ENCODE peak calls at places on chromosomes 7 and 10, in eight cellular contexts. U is tibial nerve, W is IMR-90, L is mammary epithelial cell, B is lower lobe of right lung, K is GM12864, R is mucosa of descending colon, V is upper lobe of right lung. P is an unnamed sample.

GRCh38 chr10:44520651-44521050 is 135.8 kb upstream of the CXCL12 start:
- DNase-seq in U (no peak), W (peak), L (no peak), B (no peak), K (no peak), R (no peak), V (no peak), P (no peak)

GRCh38 chr10:87817291-87817872 is 644 bp downstream of the ATAD1 start:
- DNase-seq in U (no peak), W (peak), L (no peak), B (no peak), K (no peak), R (no peak), V (no peak), P (no peak)

GRCh38 chr10:59674211-59674836 is 35.3 kb downstream of the SLC16A9 start:
- DNase-seq in U (no peak), W (peak), L (peak), B (no peak), K (no peak), R (peak), V (no peak), P (no peak)

GRCh38 chr7:27202018-27202740 is 2.3 kb upstream of the HOXA13 start:
- DNase-seq in U (no peak), W (no peak), L (no peak), B (no peak), K (no peak), R (peak), V (no peak), P (peak)

GRCh38 chr10:125584954-125585353 is 98.0 kb downstream of the TEX36 start:
- DNase-seq in U (no peak), W (no peak), L (peak), B (no peak), K (no peak), R (no peak), V (no peak), P (no peak)

GRCh38 chr7:119681336-119681735 is 591.6 kb upstream of the KCND2 start:
- DNase-seq in U (no peak), W (no peak), L (no peak), B (no peak), K (no peak), R (no peak), V (no peak), P (no peak)

GRCh38 chr7:30473903-30474302 is 4.7 kb downstream of the NOD1 start:
- DNase-seq in U (no peak), W (no peak), L (no peak), B (no peak), K (no peak), R (no peak), V (no peak), P (no peak)

GRCh38 chr10:86269332-86269731 is 97.3 kb downstream of the GRID1 start:
- DNase-seq in U (no peak), W (no peak), L (no peak), B (peak), K (no peak), R (no peak), V (no peak), P (no peak)

GRCh38 chr7:92359801-92360200 is 87.5 kb upstream of the GATAD1 start:
- DNase-seq in U (no peak), W (peak), L (no peak), B (no peak), K (no peak), R (no peak), V (no peak), P (no peak)

GRCh38 chr7:36208997-36209813 is 56.2 kb downstream of the EEPD1 start:
- DNase-seq in U (no peak), W (peak), L (no peak), B (no peak), K (no peak), R (no peak), V (no peak), P (no peak)

GRCh38 chr7:5429253-5429856 is 5.7 kb upstream of the TNRC18 start:
- DNase-seq in U (no peak), W (peak), L (peak), B (peak), K (no peak), R (peak), V (peak), P (no peak)

GRCh38 chr7:5429857-5430611 is 6.4 kb upstream of the TNRC18 start:
- DNase-seq in U (no peak), W (peak), L (peak), B (peak), K (no peak), R (peak), V (no peak), P (peak)

GRCh38 chr7:5426226-5426475 is 2.5 kb upstream of the TNRC18 start:
- DNase-seq in U (no peak), W (peak), L (no peak), B (no peak), K (no peak), R (no peak), V (no peak), P (no peak)

GRCh38 chr7:5430612-5430947 is 6.9 kb upstream of the TNRC18 start:
- DNase-seq in U (no peak), W (no peak), L (no peak), B (no peak), K (no peak), R (no peak), V (no peak), P (no peak)

DNA sequence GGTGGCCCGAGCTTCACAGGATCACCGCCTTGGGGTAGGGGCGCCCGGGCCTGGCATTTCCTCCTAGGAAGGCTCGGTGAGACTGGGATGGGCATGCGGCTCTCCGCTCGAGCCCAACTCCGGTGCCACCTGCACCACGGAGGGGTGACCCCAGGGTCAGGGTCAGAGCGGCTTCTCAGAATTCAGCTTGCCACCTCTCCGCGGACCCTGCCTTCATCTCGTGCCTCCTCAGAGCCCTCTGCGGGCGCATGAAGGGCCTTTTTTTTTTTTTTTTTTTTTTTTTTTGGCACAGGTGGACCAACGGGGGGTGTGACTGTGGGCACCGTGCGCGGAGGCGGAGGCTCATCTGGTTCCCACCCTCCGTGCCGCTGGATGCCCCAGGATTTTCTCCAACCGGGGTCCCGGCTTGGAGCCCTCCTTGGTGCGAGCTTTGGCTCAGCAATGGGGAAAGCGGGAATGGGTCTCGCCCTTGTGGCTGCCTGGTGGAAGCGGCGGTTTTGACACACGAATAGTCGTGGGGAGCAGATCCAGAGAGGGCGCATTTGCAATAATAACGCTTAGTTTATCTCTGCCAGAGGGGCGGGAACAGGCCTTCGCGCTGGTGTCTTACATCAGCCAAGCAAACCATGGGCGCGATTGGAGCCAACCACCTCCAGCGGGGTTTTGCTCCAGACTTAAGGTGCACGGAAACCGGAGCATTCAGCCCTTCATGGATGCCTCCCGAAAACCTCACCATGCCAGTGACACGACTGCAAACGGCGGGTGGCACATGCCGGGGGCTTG is 5.0 kb upstream of the TNRC18 start:
- DNase-seq in U (peak), W (peak), L (peak), B (peak), K (no peak), R (peak), V (peak), P (peak)
- TF ChIP-seq CTCF in U (no peak), W (peak), L (no peak), B (peak), K (no peak), R (no peak), V (peak), P (no peak)

DNA sequence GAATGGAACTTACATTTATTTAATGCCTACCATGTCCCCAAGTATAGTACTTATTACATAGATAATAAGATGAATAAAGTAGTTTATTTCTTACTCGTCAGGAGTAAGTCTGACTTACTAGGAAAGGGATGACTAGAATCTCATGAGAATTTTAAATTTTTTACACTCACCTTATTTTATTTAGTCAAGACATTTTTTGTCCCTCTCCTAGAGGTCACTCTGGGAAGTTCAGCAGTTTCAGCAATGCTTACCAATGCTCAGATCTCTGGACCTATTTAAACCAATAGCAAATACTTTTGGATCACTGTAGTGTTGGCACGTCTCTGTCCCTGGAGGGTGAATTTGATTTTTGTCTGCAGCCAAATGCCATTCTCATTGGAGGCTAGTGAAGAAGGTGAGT is 10.7 kb upstream of the ACTA2 start:
- DNase-seq in U (no peak), W (no peak), L (no peak), B (no peak), K (no peak), R (no peak), V (no peak), P (no peak)
- TF ChIP-seq CTCF in U (no peak), W (no peak), L (no peak), B (no peak), K (no peak), R (no peak), V (no peak), P (peak)

GRCh38 chr10:43420369-43421200 is 11.6 kb upstream of the HNRNPF start:
- DNase-seq in U (peak), W (peak), L (peak), B (peak), K (no peak), R (peak), V (peak), P (peak)
- TF ChIP-seq CTCF in U (peak), W (peak), L (no peak), B (peak), K (peak), R (no peak), V (peak), P (no peak)

GRCh38 chr7:125383324-125383723 is 453.7 kb upstream of the POT1 start:
- DNase-seq in U (no peak), W (no peak), L (peak), B (no peak), K (no peak), R (no peak), V (no peak), P (no peak)
- TF ChIP-seq CTCF in U (no peak), W (no peak), L (peak), B (no peak), K (no peak), R (no peak), V (no peak), P (no peak)

GRCh38 chr10:97505152-97505551 is 6.4 kb downstream of the UBTD1 start:
- DNase-seq in U (no peak), W (no peak), L (no peak), B (no peak), K (no peak), R (no peak), V (no peak), P (no peak)
- TF ChIP-seq CTCF in U (no peak), W (no peak), L (no peak), B (no peak), K (no peak), R (no peak), V (no peak), P (no peak)

GRCh38 chr10:27715505-27715904 is 30.1 kb downstream of the MKX start:
- DNase-seq in U (no peak), W (no peak), L (no peak), B (no peak), K (no peak), R (no peak), V (no peak), P (no peak)

GRCh38 chr10:27716521-27716920 is 29.1 kb downstream of the MKX start:
- DNase-seq in U (no peak), W (peak), L (no peak), B (no peak), K (no peak), R (no peak), V (no peak), P (no peak)

GRCh38 chr10:27717191-27717590 is 28.4 kb downstream of the MKX start:
- DNase-seq in U (no peak), W (no peak), L (no peak), B (no peak), K (no peak), R (no peak), V (no peak), P (no peak)

GRCh38 chr10:27713906-27714305 is 31.7 kb downstream of the MKX start:
- DNase-seq in U (no peak), W (no peak), L (no peak), B (no peak), K (no peak), R (no peak), V (no peak), P (no peak)

DNA sequence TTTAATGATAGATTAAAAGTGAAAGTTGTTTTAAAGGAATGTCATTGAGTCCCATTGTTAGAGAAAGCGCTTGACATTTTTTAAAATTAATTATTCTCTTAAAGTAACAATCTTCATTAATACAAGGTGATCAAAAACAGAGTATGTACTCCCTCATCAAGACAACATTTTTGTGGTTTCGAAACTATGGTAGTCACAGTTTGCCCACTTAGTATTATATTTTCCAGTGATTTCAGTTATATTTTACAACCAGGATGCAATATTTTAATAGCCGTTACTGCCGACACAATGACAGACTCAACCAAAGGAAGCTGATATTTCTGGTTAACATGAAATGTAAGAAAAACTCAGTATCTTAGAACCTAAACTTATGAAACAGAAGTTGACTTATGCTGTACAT is 31.3 kb downstream of the MKX start:
- DNase-seq in U (no peak), W (no peak), L (no peak), B (no peak), K (no peak), R (no peak), V (no peak), P (no peak)
- TF ChIP-seq CTCF in U (no peak), W (no peak), L (no peak), B (no peak), K (no peak), R (no peak), V (no peak), P (no peak)

P was measured in mesothelial cell of epicardium.